ENCODE peak calls at places on chromosomes 2 and 18, in four cellular contexts. One of them, this sample, is unnamed.

GRCh38 chr2:98944786-98945185 is 8.8 kb upstream of the CRACDL start:
- DNase-seq in tibial nerve: no peak
- DNase-seq in GM20000: no peak
- DNase-seq in amniotic stem cell: peak
- DNase-seq in this sample: no peak

GRCh38 chr2:26330114-26330581 is 15.8 kb upstream of the SELENOI start:
- DNase-seq in GM20000: peak
- DNase-seq in amniotic stem cell: peak
- DNase-seq in tibial nerve: peak
- DNase-seq in this sample: peak

GRCh38 chr2:63049291-63050185 is 1.1 kb upstream of the OTX1 start:
- DNase-seq in tibial nerve: no peak
- DNase-seq in GM20000: peak
- DNase-seq in amniotic stem cell: no peak
- DNase-seq in this sample: no peak

GRCh38 chr2:103165836-103166235 is 404.0 kb downstream of the TMEM182 start:
- DNase-seq in GM20000: no peak
- DNase-seq in tibial nerve: no peak
- DNase-seq in amniotic stem cell: no peak
- DNase-seq in this sample: no peak

GRCh38 chr2:164719996-164720941 is 99.0 kb upstream of the GRB14 start:
- DNase-seq in amniotic stem cell: no peak
- DNase-seq in tibial nerve: no peak
- DNase-seq in GM20000: no peak
- DNase-seq in this sample: no peak

GRCh38 chr2:57444731-57445414 is 601.7 kb upstream of the VRK2 start:
- DNase-seq in amniotic stem cell: no peak
- DNase-seq in tibial nerve: no peak
- DNase-seq in GM20000: no peak
- DNase-seq in this sample: no peak

GRCh38 chr2:24881158-24881557 is 38.9 kb downstream of the ADCY3 start:
- DNase-seq in tibial nerve: no peak
- DNase-seq in GM20000: no peak
- DNase-seq in amniotic stem cell: no peak
- DNase-seq in this sample: no peak

GRCh38 chr2:182754231-182754630 is 38.2 kb downstream of the DNAJC10 start:
- DNase-seq in amniotic stem cell: no peak
- DNase-seq in tibial nerve: no peak
- DNase-seq in GM20000: no peak
- DNase-seq in this sample: no peak

GRCh38 chr2:14781148-14781547 is 148.6 kb downstream of the LRATD1 start:
- DNase-seq in tibial nerve: no peak
- DNase-seq in amniotic stem cell: no peak
- DNase-seq in GM20000: no peak
- DNase-seq in this sample: no peak

GRCh38 chr2:160836755-160837154 is 323.5 kb upstream of the TANK start:
- DNase-seq in amniotic stem cell: peak
- DNase-seq in GM20000: no peak
- DNase-seq in tibial nerve: no peak
- DNase-seq in this sample: no peak

GRCh38 chr2:144836635-144837350 is 316.9 kb upstream of the ZEB2 start:
- DNase-seq in amniotic stem cell: no peak
- DNase-seq in GM20000: no peak
- DNase-seq in tibial nerve: peak
- DNase-seq in this sample: no peak

GRCh38 chr18:7662866-7663265 is 95.8 kb downstream of the PTPRM start:
- DNase-seq in tibial nerve: no peak
- DNase-seq in amniotic stem cell: no peak
- DNase-seq in GM20000: no peak
- DNase-seq in this sample: no peak

GRCh38 chr2:215983581-215984351 is 29.6 kb downstream of the MREG start:
- DNase-seq in GM20000: peak
- DNase-seq in tibial nerve: no peak
- DNase-seq in amniotic stem cell: no peak
- DNase-seq in this sample: no peak